ENCODE peak calls at places on chromosomes 6 and 20, in five cellular contexts. S is naive thymus-derived CD4-positive, alpha-beta T cell; I is GM23248; F is stomach; M is neural progenitor cell. G is an unnamed sample. For H3K4me1, the result is how much of the 10 kb centered on the place peaks cover.

GRCh38 chr6:75849329-75850025 is 100.4 kb downstream of the MYO6 start:
- DNase-seq in M (no peak), F (peak), I (no peak), S (no peak), G (no peak)

GRCh38 chr6:164419099-164419498 is 890.3 kb downstream of the C6orf118 start:
- DNase-seq in M (no peak), I (peak), S (no peak), F (no peak), G (no peak)

GRCh38 chr20:48761914-48762313 is 65.9 kb downstream of the PREX1 start:
- DNase-seq in S (no peak), M (no peak), I (no peak), F (no peak), G (no peak)

GRCh38 chr6:129429953-129430352 is 280.0 kb downstream of the ARHGAP18 start:
- DNase-seq in M (no peak), I (no peak), F (no peak), S (no peak), G (no peak)

GRCh38 chr20:44075191-44075949 is 111.6 kb downstream of the JPH2 start:
- DNase-seq in I (no peak), M (no peak), F (peak), S (no peak), G (no peak)

GRCh38 chr20:19992996-19993908 is 23.9 kb upstream of the NAA20 start:
- DNase-seq in I (peak), F (no peak), S (no peak), M (no peak), G (peak)

GRCh38 chr6:38131527-38131965 is 312.0 kb downstream of the ZFAND3 start:
- DNase-seq in F (no peak), M (no peak), S (no peak), I (peak), G (no peak)

GRCh38 chr6:29847871-29848630 is 20.4 kb downstream of the HLA-G start:
- DNase-seq in S (peak), F (peak), I (peak), M (peak), G (peak)

GRCh38 chr20:44805991-44806729 is 4.2 kb downstream of the RIMS4 start:
- DNase-seq in S (no peak), F (no peak), I (peak), M (peak), G (peak)

GRCh38 chr20:35539756-35540212 is 2.1 kb upstream of the ERGIC3 start:
- DNase-seq in M (peak), F (peak), I (no peak), S (no peak), G (no peak)

GRCh38 chr6:55175078-55175777 is 913 bp downstream of the HCRTR2 start:
- DNase-seq in I (no peak), S (no peak), M (peak), F (no peak), G (no peak)

GRCh38 chr6:155201461-155202226 is 62.2 kb upstream of the CLDN20 start:
- DNase-seq in S (no peak), F (no peak), M (no peak), I (peak), G (peak)

GRCh38 chr6:157885211-157885788 is 62.3 kb downstream of the SNX9 start:
- DNase-seq in M (no peak), I (no peak), S (peak), F (no peak), G (no peak)

GRCh38 chr6:35552285-35552917 is 39.7 kb upstream of the TULP1 start:
- DNase-seq in S (peak), M (peak), F (peak), I (peak), G (peak)

GRCh38 chr6:36979343-36979742 is 6.7 kb downstream of the MTCH1 start:
- DNase-seq in I (peak), M (no peak), F (peak), S (peak), G (peak)

GRCh38 chr6:81621816-81622395 is 130.6 kb downstream of the TENT5A start:
- DNase-seq in M (no peak), F (no peak), S (no peak), I (peak), G (no peak)

GRCh38 chr6:107116328-107116892 is 1.1 kb upstream of the BEND3 start:
- DNase-seq in I (peak), F (peak), S (peak), M (peak), G (peak)

GRCh38 chr6:131250121-131250520 is 114.9 kb downstream of the AKAP7 start:
- DNase-seq in I (peak), S (peak), F (peak), M (peak), G (peak)

GRCh38 chr6:120141601-120142000 is 792.0 kb upstream of the MAN1A1 start:
- DNase-seq in F (no peak), S (no peak), I (no peak), M (no peak), G (no peak)

GRCh38 chr6:34239893-34240292 is 3.2 kb downstream of the HMGA1 start:
- DNase-seq in M (no peak), S (no peak), I (no peak), F (no peak), G (no peak)

GRCh38 chr6:34237316-34237721 is 646 bp downstream of the HMGA1 start:
- DNase-seq in S (peak), M (peak), I (peak), F (no peak), G (peak)

GRCh38 chr6:34239240-34239825 is 2.7 kb downstream of the HMGA1 start:
- DNase-seq in I (no peak), F (no peak), S (no peak), M (no peak), G (no peak)

GRCh38 chr6:34237722-34238506 is 1.2 kb downstream of the HMGA1 start:
- DNase-seq in M (peak), I (peak), F (no peak), S (peak), G (peak)

DNA sequence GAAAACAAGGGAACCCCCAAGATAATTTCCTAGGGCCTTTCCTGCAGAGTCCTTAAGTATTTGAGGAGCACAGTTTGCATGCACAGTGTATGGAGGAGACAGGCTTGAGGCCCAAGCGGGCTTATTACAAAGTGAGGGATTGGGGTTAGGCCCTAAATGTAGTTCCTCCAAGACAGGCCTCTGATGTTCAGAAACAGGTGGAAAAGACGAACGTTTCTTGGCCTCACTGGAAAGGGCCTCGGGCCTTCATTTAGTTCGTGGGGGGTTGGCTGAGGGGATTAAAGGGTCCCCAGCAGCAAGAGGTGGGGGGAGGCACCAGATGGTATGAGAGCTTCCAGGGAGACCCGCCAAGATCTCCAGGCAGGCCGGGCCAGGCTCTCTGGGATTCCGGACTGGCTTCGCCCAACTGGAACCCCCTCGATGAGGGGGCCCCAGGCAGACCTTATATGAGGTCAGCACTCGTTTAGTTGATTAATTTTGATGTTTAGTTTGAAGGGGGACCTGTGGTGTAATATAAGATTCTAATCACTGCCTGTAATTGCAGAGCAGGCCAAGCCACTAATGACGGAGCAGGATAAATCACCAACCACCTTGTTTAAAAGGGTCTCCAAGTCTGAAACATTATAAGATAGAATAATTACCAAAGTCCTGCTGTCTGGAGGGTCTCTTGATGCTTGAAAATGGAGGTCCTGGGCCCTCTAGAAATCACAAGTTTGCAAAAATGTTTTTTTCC is 2.0 kb downstream of the HMGA1 start:
- DNase-seq in M (peak), F (no peak), S (peak), I (peak), G (no peak)
- H3K4me1 ChIP-seq in M (under half), F (under half), S (under half), I (under half), G (under half)

GRCh38 chr6:70530023-70530422 is 36.7 kb upstream of the SDHAF4 start:
- DNase-seq in F (no peak), S (no peak), I (no peak), M (no peak), G (no peak)

GRCh38 chr6:70527071-70527737 is 39.5 kb upstream of the SDHAF4 start:
- DNase-seq in M (no peak), S (no peak), I (peak), F (no peak), G (no peak)

GRCh38 chr6:70531133-70531532 is 35.6 kb upstream of the SDHAF4 start:
- DNase-seq in M (no peak), S (no peak), I (no peak), F (no peak), G (no peak)
- H3K4me3 ChIP-seq in M (no peak), S (no peak), I (no peak), F (no peak), G (no peak)

DNA sequence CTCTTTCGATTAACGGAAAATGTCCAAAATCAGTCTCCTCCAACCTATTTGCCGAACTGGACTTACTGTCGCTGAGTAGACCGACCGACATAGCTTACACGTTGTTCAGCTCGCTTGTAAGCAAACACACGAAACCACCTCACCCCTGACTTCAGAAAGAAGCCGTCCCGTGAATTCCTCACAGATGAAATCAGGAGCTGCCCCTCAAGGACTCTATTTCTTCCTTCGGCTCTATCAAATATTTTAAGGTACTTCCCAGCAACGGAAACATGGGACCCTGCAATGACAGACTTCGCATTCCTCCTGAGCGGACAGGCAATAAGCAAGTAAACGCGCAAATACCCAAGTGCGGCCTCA is 973 bp upstream of the GID8 start:
- DNase-seq in M (no peak), S (no peak), I (peak), F (no peak), G (no peak)
- H3K4me1 ChIP-seq in M (under half), S (under half), I (under half), F (half or more), G (under half)

DNA sequence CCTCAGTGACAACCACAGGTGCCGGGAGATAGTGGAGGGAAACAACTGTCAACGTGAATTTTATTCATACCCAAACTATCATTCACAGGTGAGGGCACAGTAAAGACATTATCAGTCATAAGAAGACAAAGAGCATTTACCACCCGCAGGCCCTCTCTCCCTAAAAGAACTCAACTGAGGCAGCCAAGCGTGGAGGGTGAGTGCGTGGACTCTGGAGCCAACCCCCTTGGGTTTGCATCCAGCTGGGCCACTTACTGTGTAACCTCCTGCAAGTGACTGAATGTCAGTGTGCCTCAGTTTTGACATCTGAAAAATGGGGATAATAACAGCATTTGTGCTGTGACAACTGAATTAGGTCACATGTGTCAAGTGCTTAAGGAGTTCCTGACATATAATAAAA is 70.6 kb upstream of the KCNK16 start:
- DNase-seq in M (no peak), S (no peak), F (no peak), I (no peak), G (no peak)
- H3K4me3 ChIP-seq in M (no peak), S (no peak), F (no peak), I (no peak), G (no peak)

GRCh38 chr6:170288091-170288631 is 2.7 kb downstream of the DLL1 start:
- DNase-seq in M (no peak), F (no peak), S (no peak), I (no peak), G (no peak)
- H3K4me1 ChIP-seq in M (under half), F (half or more), S (under half), I (under half), G (under half)

GRCh38 chr6:431504-431903 is 40.0 kb downstream of the IRF4 start:
- DNase-seq in F (no peak), S (no peak), I (no peak), M (no peak), G (no peak)
- H3K4me3 ChIP-seq in F (no peak), S (no peak), I (no peak), M (no peak), G (no peak)

DNA sequence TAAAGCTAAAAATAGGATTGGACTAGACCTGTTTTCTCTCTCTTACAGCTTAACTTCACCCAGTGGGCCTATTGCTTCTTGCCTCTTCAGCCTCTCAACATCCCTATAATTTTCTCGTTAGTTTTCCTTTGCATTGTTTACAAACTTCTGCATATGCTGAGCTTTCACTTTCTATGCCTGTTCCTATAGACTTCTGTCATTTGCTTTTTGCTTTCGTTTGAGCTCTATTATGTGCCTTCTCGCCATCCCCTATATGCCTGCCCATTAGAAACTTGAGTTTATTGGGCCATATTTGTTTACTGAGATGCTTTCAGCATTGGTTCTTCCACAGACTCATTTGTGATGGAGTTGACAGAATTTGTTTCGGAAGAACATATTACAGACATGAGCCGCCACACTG is 40.9 kb downstream of the NCOA7 start:
- DNase-seq in M (no peak), F (no peak), S (peak), I (no peak), G (no peak)
- H3K4me1 ChIP-seq in M (under half), F (under half), S (under half), I (under half), G (under half)

G was measured in A673.